ENCODE peak calls at places on chromosomes 11 and 22, in four cellular contexts. N, T, I and F are unnamed samples.

GRCh38 chr22:43302462-43303109 is 40.6 kb downstream of the SCUBE1 start:
- DNase-seq in T (no peak), N (no peak), I (no peak), F (no peak)

GRCh38 chr11:123450593-123450992 is 20.5 kb downstream of the GRAMD1B start:
- DNase-seq in I (no peak), N (no peak), T (no peak), F (no peak)

GRCh38 chr11:118651820-118652219 is 27.6 kb downstream of the TREH start:
- DNase-seq in T (no peak), N (no peak), I (no peak), F (no peak)

GRCh38 chr11:57506522-57506921 is 9.0 kb downstream of the SLC43A1 start:
- DNase-seq in N (no peak), I (no peak), T (no peak), F (no peak)

GRCh38 chr11:128747728-128748148 is 53.9 kb downstream of the FLI1 start:
- DNase-seq in N (no peak), I (no peak), T (no peak), F (no peak)

GRCh38 chr11:13209379-13209778 is 68.2 kb upstream of the BMAL1 start:
- DNase-seq in N (no peak), T (no peak), I (no peak), F (no peak)

GRCh38 chr22:17777005-17777716 is 2.9 kb upstream of the BID start:
- DNase-seq in N (no peak), T (no peak), I (peak), F (peak)

GRCh38 chr11:86204356-86204755 is 40.2 kb upstream of the EED start:
- DNase-seq in T (no peak), N (no peak), I (no peak), F (no peak)

GRCh38 chr11:69002101-69002742 is 10.8 kb downstream of the MRGPRF start:
- DNase-seq in T (no peak), I (no peak), N (peak), F (no peak)

GRCh38 chr11:64289011-64289564 is 2.0 kb upstream of the KCNK4 start:
- DNase-seq in N (no peak), I (no peak), T (no peak), F (no peak)

GRCh38 chr11:133541331-133542095 is 9.2 kb upstream of the OPCML start:
- DNase-seq in T (no peak), I (no peak), N (peak), F (no peak)

GRCh38 chr11:26230021-26230420 is 101.9 kb upstream of the ANO3 start:
- DNase-seq in I (no peak), N (no peak), T (no peak), F (no peak)

GRCh38 chr11:82315093-82315492 is 418.6 kb downstream of the FAM181B start:
- DNase-seq in T (peak), N (peak), I (no peak), F (no peak)

GRCh38 chr11:73570415-73571114 is 27.3 kb downstream of the FAM168A start:
- DNase-seq in I (no peak), N (no peak), T (no peak), F (no peak)

GRCh38 chr11:18135308-18135707 is 2.9 kb downstream of the MRGPRX3 start:
- DNase-seq in I (no peak), N (peak), T (no peak), F (no peak)

GRCh38 chr22:47547239-47547661 is 784.8 kb downstream of the TBC1D22A start:
- DNase-seq in I (no peak), N (no peak), T (no peak), F (no peak)

GRCh38 chr11:36452231-36452630 is 57.8 kb downstream of the TRAF6 start:
- DNase-seq in T (no peak), I (no peak), N (no peak), F (no peak)

GRCh38 chr11:85759915-85760314 is 51.0 kb downstream of the SYTL2 start:
- DNase-seq in I (no peak), N (no peak), T (no peak), F (no peak)

GRCh38 chr22:43825651-43826050 is 13.5 kb upstream of the EFCAB6 start:
- DNase-seq in N (peak), I (no peak), T (no peak), F (no peak)

GRCh38 chr11:1453611-1454386 is 32.8 kb downstream of the MOB2 start:
- DNase-seq in N (peak), I (no peak), T (peak), F (no peak)

GRCh38 chr11:14669958-14670357 is 26.4 kb downstream of the PDE3B start:
- DNase-seq in I (no peak), N (no peak), T (no peak), F (no peak)

GRCh38 chr22:34334893-34335292 is 414.6 kb upstream of the LARGE1 start:
- DNase-seq in I (no peak), T (no peak), N (no peak), F (no peak)

GRCh38 chr22:29475550-29475949 is 4.5 kb upstream of the NEFH start:
- DNase-seq in N (no peak), I (no peak), T (no peak), F (no peak)

GRCh38 chr11:16911186-16911585 is 103.0 kb downstream of the PLEKHA7 start:
- DNase-seq in N (no peak), I (no peak), T (no peak), F (no peak)

GRCh38 chr22:28977481-28977971 is 84.1 kb downstream of the C22orf31 start:
- DNase-seq in I (no peak), T (no peak), N (no peak), F (no peak)

GRCh38 chr22:29205598-29206371 is at the start of gene EMID1:
- DNase-seq in N (peak), T (peak), I (no peak), F (no peak)

GRCh38 chr11:47467372-47467771 is 18.4 kb upstream of the RAPSN start:
- DNase-seq in I (no peak), N (no peak), T (no peak), F (no peak)

GRCh38 chr22:27347951-27348350 is 453.6 kb downstream of the MN1 start:
- DNase-seq in N (no peak), I (no peak), T (no peak), F (no peak)

GRCh38 chr11:124086447-124086846 is 28.8 kb upstream of the VWA5A start:
- DNase-seq in I (no peak), N (no peak), T (no peak), F (no peak)

GRCh38 chr11:15101072-15101701 is 13.5 kb upstream of the INSC start:
- DNase-seq in T (peak), I (peak), N (peak), F (peak)

GRCh38 chr22:44187652-44188230 is 7.0 kb downstream of the PARVG start:
- DNase-seq in T (no peak), I (no peak), N (no peak), F (no peak)

GRCh38 chr11:75384438-75385080 is 14.8 kb upstream of the RPS3 start:
- DNase-seq in T (peak), I (peak), N (peak), F (peak)